ENCODE peak calls at places on chromosomes 5 and 9, in nine cellular contexts. W is epithelial cell of esophagus; S is T-cell; O is stimulated activated CD8-positive, alpha-beta memory T cell treated with anti-CD3 and anti-CD28 coated beads, Interleukin-7, amount 100 ng/mL, for 24 hours; X is neural crest cell; B is Right ventricle myocardium superior; V is esophagus squamous epithelium; U is mucosa of gallbladder; N is activated CD4-positive, alpha-beta T cell treated with anti-CD3 and anti-CD28 coated beads, Interleukin-2, amount 10 ng/mL, durations not matched to agents 7 days and 5 days. Y is an unnamed sample.

GRCh38 chr9:134944916-134945315 is 27.2 kb upstream of the FCN1 start:
- DNase-seq in W (no peak), S (no peak), O (no peak), X (no peak), B (no peak), V (no peak), U (no peak), N (no peak), Y (no peak)

GRCh38 chr5:151660616-151661015 is 26.1 kb downstream of the SPARC start:
- DNase-seq in W (peak; percentile 61), S (no peak), O (no peak), X (no peak), B (no peak), V (no peak), U (no peak), N (no peak), Y (no peak)

GRCh38 chr5:150138551-150139265 is 16.9 kb downstream of the PDGFRB start:
- DNase-seq in W (no peak), S (no peak), O (no peak), X (peak; percentile 44), B (peak; percentile 77), V (no peak), U (peak; percentile 61), N (no peak), Y (no peak)

GRCh38 chr5:147530801-147531389 is 21.0 kb upstream of the DPYSL3 start:
- DNase-seq in W (peak; percentile 93), S (no peak), O (no peak), X (no peak), B (no peak), V (no peak), U (no peak), N (no peak), Y (no peak)

GRCh38 chr9:99752710-99753109 is 69.0 kb upstream of the NR4A3 start:
- DNase-seq in W (peak; percentile 88), S (no peak), O (no peak), X (no peak), B (no peak), V (no peak), U (no peak), N (no peak), Y (no peak)

GRCh38 chr9:94952553-94953373 is 226.3 kb downstream of the AOPEP start:
- DNase-seq in W (peak; percentile 72), S (no peak), O (no peak), X (no peak), B (no peak), V (no peak), U (no peak), N (peak; percentile 38), Y (peak; percentile 2)

GRCh38 chr9:95940265-95940664 is 64.8 kb downstream of the ERCC6L2 start:
- DNase-seq in W (no peak), S (no peak), O (no peak), X (no peak), B (no peak), V (no peak), U (no peak), N (no peak), Y (no peak)

GRCh38 chr5:15980835-15981234 is 198.8 kb downstream of the MARCHF11 start:
- DNase-seq in W (no peak), S (no peak), O (no peak), X (no peak), B (no peak), V (no peak), U (no peak), N (no peak), Y (no peak)

GRCh38 chr9:121839726-121840500 is 188.5 kb downstream of the DAB2IP start:
- DNase-seq in W (no peak), S (no peak), O (no peak), X (no peak), B (no peak), V (no peak), U (no peak), N (no peak), Y (no peak)

GRCh38 chr5:107505763-107506534 is 164.8 kb downstream of the EFNA5 start:
- DNase-seq in W (no peak), S (no peak), O (no peak), X (no peak), B (no peak), V (no peak), U (no peak), N (no peak), Y (no peak)

GRCh38 chr9:10704720-10705119 is 91.9 kb upstream of the PTPRD start:
- DNase-seq in W (peak; percentile 70), S (no peak), O (no peak), X (no peak), B (no peak), V (no peak), U (no peak), N (no peak), Y (no peak)

GRCh38 chr5:56564451-56565223 is 250.7 kb upstream of the MAP3K1 start:
- DNase-seq in W (no peak), S (no peak), O (no peak), X (no peak), B (peak; percentile 35), V (no peak), U (no peak), N (no peak), Y (peak; percentile 51)

GRCh38 chr9:79053613-79054012 is 518.2 kb upstream of the TLE4 start:
- DNase-seq in W (peak; percentile 65), S (no peak), O (no peak), X (no peak), B (no peak), V (no peak), U (no peak), N (no peak), Y (no peak)

GRCh38 chr5:171415115-171415730 is 4.2 kb upstream of the FGF18 start:
- DNase-seq in W (peak; percentile 27), S (no peak), O (no peak), X (no peak), B (peak; percentile 15), V (no peak), U (no peak), N (no peak), Y (peak; percentile 47)

GRCh38 chr5:64690417-64691151 is at the start of gene SHISAL2B:
- DNase-seq in W (peak; percentile 31), S (no peak), O (no peak), X (peak; percentile 34), B (no peak), V (no peak), U (no peak), N (no peak), Y (no peak)

GRCh38 chr9:108933231-108933630 is 693 bp downstream of the ELP1 start:
- DNase-seq in W (peak; percentile 35), S (no peak), O (no peak), X (no peak), B (no peak), V (no peak), U (no peak), N (peak; percentile 6), Y (no peak)

GRCh38 chr5:119537704-119538103 is 85.4 kb downstream of the HSD17B4 start:
- DNase-seq in W (peak; percentile 79), S (no peak), O (no peak), X (no peak), B (no peak), V (no peak), U (no peak), N (no peak), Y (no peak)

GRCh38 chr9:109440797-109441287 is 57.3 kb downstream of the PTPN3 start:
- DNase-seq in W (peak; percentile 89), S (peak; percentile 5), O (peak; percentile 11), X (peak; percentile 53), B (no peak), V (no peak), U (peak; percentile 30), N (peak; percentile 73), Y (peak; percentile 83)

GRCh38 chr5:56481147-56481997 is 248.2 kb upstream of the ANKRD55 start:
- DNase-seq in W (no peak), S (no peak), O (no peak), X (peak; percentile 35), B (peak; percentile 72), V (no peak), U (no peak), N (peak; percentile 32), Y (no peak)

GRCh38 chr9:136143215-136144001 is 24.7 kb upstream of the TMEM250 start:
- DNase-seq in W (peak; percentile 45), S (no peak), O (no peak), X (no peak), B (peak; percentile 38), V (no peak), U (no peak), N (no peak), Y (peak; percentile 50)

GRCh38 chr5:28084069-28084468 is 1045.7 kb upstream of the CDH9 start:
- DNase-seq in W (no peak), S (no peak), O (no peak), X (no peak), B (no peak), V (no peak), U (no peak), N (no peak), Y (no peak)

GRCh38 chr5:28850320-28850921 is 1812.0 kb upstream of the CDH9 start:
- DNase-seq in W (peak; percentile 58), S (no peak), O (no peak), X (no peak), B (no peak), V (no peak), U (no peak), N (no peak), Y (no peak)

GRCh38 chr5:69368458-69369368 is 607 bp downstream of the AK6 start:
- DNase-seq in W (no peak), S (peak; percentile 16), O (no peak), X (no peak), B (no peak), V (no peak), U (no peak), N (peak; percentile 32), Y (peak; percentile 70)

GRCh38 chr5:25405850-25406249 is 761.1 kb upstream of the CDH10 start:
- DNase-seq in W (no peak), S (no peak), O (no peak), X (no peak), B (no peak), V (no peak), U (no peak), N (no peak), Y (no peak)

GRCh38 chr5:93600409-93601052 is 17.5 kb downstream of the NR2F1 start:
- DNase-seq in W (no peak), S (no peak), O (no peak), X (no peak), B (no peak), V (no peak), U (no peak), N (no peak), Y (no peak)

GRCh38 chr9:137077758-137078693 is 709 bp downstream of the UAP1L1 start:
- DNase-seq in W (no peak), S (peak; percentile 31), O (no peak), X (no peak), B (peak; percentile 67), V (no peak), U (no peak), N (peak; percentile 52), Y (peak; percentile 47)

GRCh38 chr9:137156567-137157375 is 13.1 kb downstream of the LRRC26 start:
- DNase-seq in W (peak; percentile 63), S (peak; percentile 48), O (peak; percentile 33), X (no peak), B (no peak), V (no peak), U (no peak), N (peak; percentile 52), Y (peak; percentile 68)

GRCh38 chr9:123640792-123641222 is 284.8 kb downstream of the CRB2 start:
- DNase-seq in W (no peak), S (no peak), O (no peak), X (no peak), B (no peak), V (no peak), U (no peak), N (peak; percentile 63), Y (no peak)

GRCh38 chr5:80114856-80115255 is 79.7 kb downstream of the THBS4 start:
- DNase-seq in W (peak; percentile 31), S (no peak), O (no peak), X (no peak), B (no peak), V (no peak), U (peak; percentile 33), N (no peak), Y (no peak)

GRCh38 chr9:8916771-8917170 is 1117.2 kb upstream of the DMAC1 start:
- DNase-seq in W (no peak), S (no peak), O (no peak), X (no peak), B (no peak), V (no peak), U (no peak), N (no peak), Y (no peak)

GRCh38 chr9:135925496-135926133 is 18.3 kb upstream of the CAMSAP1 start:
- DNase-seq in W (peak; percentile 48), S (no peak), O (peak; percentile 47), X (no peak), B (no peak), V (no peak), U (no peak), N (no peak), Y (no peak)